ENCODE peak calls at places on chromosomes 1 and 21, in seven cellular contexts. K is OCI-M1; D is H7; R is T-helper 2 cell; I is activated T-cell treated with anti-CD3 and anti-CD28 coated beads, Interleukin-2, amount 50 U/mL, for 72 hours; M is NT2/D1; G is A172. H is an unnamed sample.

GRCh38 chr1:222168621-222169020 is 379.3 kb downstream of the HHIPL2 start:
- DNase-seq in K (no peak), D (no peak), R (no peak), I (no peak), M (no peak), G (no peak), H (no peak)

GRCh38 chr1:1748686-1749321 is 24.6 kb upstream of the CDK11A start:
- DNase-seq in K (no peak), D (peak), R (no peak), I (no peak), M (no peak), G (no peak), H (no peak)

GRCh38 chr1:150877220-150877516 is 769 bp upstream of the ARNT start:
- DNase-seq in K (no peak), D (no peak), R (peak), I (no peak), M (no peak), G (peak), H (peak)

GRCh38 chr1:44812822-44813543 is 4.7 kb downstream of the BTBD19 start:
- DNase-seq in K (no peak), D (peak), R (no peak), I (no peak), M (no peak), G (no peak), H (no peak)

GRCh38 chr1:233680000-233680399 is 66.1 kb downstream of the KCNK1 start:
- DNase-seq in K (no peak), D (no peak), R (no peak), I (no peak), M (no peak), G (no peak), H (no peak)

GRCh38 chr1:207398986-207399385 is 55.1 kb upstream of the CR2 start:
- DNase-seq in K (no peak), D (no peak), R (no peak), I (no peak), M (no peak), G (no peak), H (no peak)

GRCh38 chr1:6185635-6186382 is 5.7 kb upstream of the CHD5 start:
- DNase-seq in K (peak), D (peak), R (peak), I (no peak), M (no peak), G (no peak), H (peak)

GRCh38 chr1:178961868-178962267 is 63.8 kb upstream of the FAM20B start:
- DNase-seq in K (no peak), D (no peak), R (no peak), I (no peak), M (no peak), G (no peak), H (no peak)

GRCh38 chr1:179714623-179715022 is 28.5 kb upstream of the FAM163A start:
- DNase-seq in K (no peak), D (no peak), R (no peak), I (no peak), M (no peak), G (no peak), H (no peak)

GRCh38 chr1:11767932-11768704 is 6.1 kb downstream of the C1orf167 start:
- DNase-seq in K (no peak), D (no peak), R (no peak), I (no peak), M (no peak), G (no peak), H (no peak)

GRCh38 chr1:154306151-154306550 is 14.7 kb upstream of the AQP10 start:
- DNase-seq in K (no peak), D (no peak), R (no peak), I (no peak), M (no peak), G (peak), H (no peak)

GRCh38 chr21:15592957-15593356 is 136.8 kb upstream of the USP25 start:
- DNase-seq in K (no peak), D (no peak), R (no peak), I (no peak), M (no peak), G (no peak), H (no peak)

GRCh38 chr1:41322835-41323234 is 38.4 kb upstream of the FOXO6 start:
- DNase-seq in K (peak), D (peak), R (peak), I (peak), M (peak), G (peak), H (peak)

GRCh38 chr1:116759636-116760035 is 5.4 kb downstream of the CD2 start:
- DNase-seq in K (no peak), D (no peak), R (no peak), I (no peak), M (no peak), G (no peak), H (no peak)

GRCh38 chr1:26164036-26164927 is 4.5 kb downstream of the C1orf232 start:
- DNase-seq in K (peak), D (peak), R (peak), I (peak), M (no peak), G (no peak), H (no peak)

GRCh38 chr1:44049839-44050238 is 18.6 kb upstream of the SLC6A9 start:
- DNase-seq in K (no peak), D (no peak), R (no peak), I (no peak), M (no peak), G (peak), H (no peak)

GRCh38 chr1:31848381-31848897 is 32.6 kb upstream of the SPOCD1 start:
- DNase-seq in K (no peak), D (no peak), R (peak), I (peak), M (no peak), G (no peak), H (no peak)

GRCh38 chr21:42570841-42571387 is 57.3 kb downstream of the SLC37A1 start:
- DNase-seq in K (no peak), D (peak), R (no peak), I (no peak), M (no peak), G (no peak), H (no peak)

GRCh38 chr1:26318338-26319064 is 743 bp downstream of the CD52 start:
- DNase-seq in K (peak), D (peak), R (peak), I (peak), M (no peak), G (no peak), H (peak)

GRCh38 chr21:45110873-45111624 is 36.7 kb downstream of the ADARB1 start:
- DNase-seq in K (no peak), D (no peak), R (no peak), I (no peak), M (no peak), G (no peak), H (peak)

GRCh38 chr1:19633106-19633505 is 11.0 kb upstream of the NBL1 start:
- DNase-seq in K (no peak), D (no peak), R (no peak), I (no peak), M (no peak), G (no peak), H (no peak)

GRCh38 chr1:236129315-236129714 is 13.0 kb upstream of the GPR137B start:
- DNase-seq in K (no peak), D (peak), R (no peak), I (no peak), M (peak), G (no peak), H (no peak)

GRCh38 chr1:19374402-19374801 is 62.3 kb downstream of the SLC66A1 start:
- DNase-seq in K (no peak), D (peak), R (no peak), I (no peak), M (no peak), G (no peak), H (no peak)

GRCh38 chr1:86150553-86151055 is 6.0 kb downstream of the COL24A1 start:
- DNase-seq in K (peak), D (no peak), R (no peak), I (no peak), M (no peak), G (no peak), H (no peak)

GRCh38 chr1:178564086-178564782 is 51.3 kb downstream of the TEX35 start:
- DNase-seq in K (no peak), D (no peak), R (no peak), I (no peak), M (no peak), G (no peak), H (no peak)

H was measured in MV-4-11.